ENCODE peak calls at places on chromosome 5, in nine cellular contexts. V, Q, I, X, N, F, W, T and A are unnamed samples.

GRCh38 chr5:77177576-77177975 is 32.9 kb upstream of the PDE8B start:
- DNase-seq in W (no peak), Q (no peak), F (no peak), N (no peak), T (peak), V (no peak), X (no peak), I (no peak), A (no peak)

GRCh38 chr5:132465095-132465707 is 25.4 kb downstream of the IRF1 start:
- DNase-seq in T (no peak), V (no peak), W (no peak), F (no peak), N (no peak), X (no peak), I (no peak), Q (no peak), A (no peak)

GRCh38 chr5:71887680-71888079 is 168.6 kb downstream of the CARTPT start:
- DNase-seq in F (no peak), X (peak), T (peak), N (peak), V (no peak), I (no peak), Q (no peak), W (peak), A (no peak)

GRCh38 chr5:98796197-98796972 is 22.9 kb downstream of the RGMB start:
- DNase-seq in N (peak), W (peak), V (no peak), X (peak), F (no peak), Q (no peak), I (peak), T (peak), A (no peak)

GRCh38 chr5:116137544-116138378 is 52.9 kb downstream of the COMMD10 start:
- DNase-seq in T (peak), Q (no peak), N (peak), I (no peak), X (peak), W (peak), F (peak), V (no peak), A (no peak)

GRCh38 chr5:9283021-9283420 is 262.9 kb downstream of the SEMA5A start:
- DNase-seq in X (peak), N (no peak), T (peak), W (no peak), V (no peak), Q (no peak), F (no peak), I (no peak), A (no peak)

GRCh38 chr5:181181650-181182565 is 23.1 kb downstream of the TRIM7 start:
- DNase-seq in W (peak), I (peak), T (peak), F (no peak), N (no peak), Q (peak), V (peak), X (peak), A (no peak)

GRCh38 chr5:27234916-27235315 is 196.5 kb upstream of the CDH9 start:
- DNase-seq in I (no peak), Q (no peak), W (no peak), F (no peak), T (no peak), X (no peak), N (no peak), V (no peak), A (no peak)

GRCh38 chr5:90201923-90202322 is 207.6 kb downstream of the CETN3 start:
- DNase-seq in F (no peak), V (no peak), T (peak), Q (no peak), X (peak), W (no peak), I (no peak), N (peak), A (no peak)

GRCh38 chr5:9196403-9197224 is 349.3 kb downstream of the SEMA5A start:
- DNase-seq in V (no peak), F (no peak), X (peak), W (no peak), T (peak), Q (no peak), N (no peak), I (no peak), A (no peak)

GRCh38 chr5:32707394-32707997 is 3.6 kb upstream of the NPR3 start:
- DNase-seq in I (no peak), F (no peak), V (no peak), X (peak), Q (no peak), N (no peak), T (peak), W (peak), A (no peak)

GRCh38 chr5:134247411-134247810 is 21.5 kb upstream of the PPP2CA start:
- DNase-seq in N (no peak), Q (no peak), F (no peak), T (peak), I (no peak), X (peak), V (no peak), W (peak), A (no peak)

GRCh38 chr5:15579193-15579990 is 79.4 kb downstream of the FBXL7 start:
- DNase-seq in Q (no peak), N (no peak), I (no peak), F (no peak), V (no peak), W (no peak), X (no peak), T (no peak), A (no peak)

GRCh38 chr5:19734706-19735240 is 253.2 kb downstream of the CDH18 start:
- DNase-seq in N (no peak), F (no peak), X (peak), I (no peak), Q (no peak), T (no peak), W (no peak), V (no peak), A (no peak)

GRCh38 chr5:26763151-26763550 is 275.2 kb downstream of the CDH9 start:
- DNase-seq in W (no peak), V (no peak), Q (no peak), F (no peak), N (no peak), T (no peak), X (no peak), I (no peak), A (no peak)

GRCh38 chr5:100424787-100425186 is 110.4 kb upstream of the FAM174A start:
- DNase-seq in F (no peak), V (no peak), W (no peak), Q (no peak), T (no peak), X (peak), I (no peak), N (no peak), A (no peak)

GRCh38 chr5:141850183-141850768 is 27.9 kb downstream of the PCDH1 start:
- DNase-seq in I (no peak), X (no peak), W (peak), Q (no peak), V (no peak), N (peak), F (no peak), T (peak), A (no peak)

GRCh38 chr5:99621772-99622681 is 693.2 kb upstream of the CHD1 start:
- DNase-seq in X (no peak), F (no peak), T (no peak), N (no peak), Q (no peak), V (no peak), W (no peak), I (no peak), A (no peak)

GRCh38 chr5:151357792-151358191 is 10.4 kb upstream of the SLC36A2 start:
- DNase-seq in F (no peak), W (no peak), I (no peak), X (peak), T (no peak), N (no peak), Q (no peak), V (no peak), A (no peak)

GRCh38 chr5:79990598-79991507 is at the start of gene MTX3:
- DNase-seq in W (peak), T (peak), Q (peak), I (peak), F (no peak), X (peak), N (peak), V (peak), A (peak)

GRCh38 chr5:17157916-17158529 is 59.4 kb upstream of the BASP1 start:
- DNase-seq in V (no peak), T (peak), N (no peak), X (peak), Q (no peak), W (no peak), F (no peak), I (no peak), A (no peak)

GRCh38 chr5:149853019-149853648 is 91.5 kb downstream of the PDE6A start:
- DNase-seq in X (no peak), Q (peak), F (no peak), V (no peak), W (peak), T (peak), I (peak), N (peak), A (peak)

GRCh38 chr5:180591249-180591887 is at the start of gene SCGB3A1:
- DNase-seq in Q (no peak), W (no peak), I (no peak), X (no peak), T (no peak), F (no peak), N (no peak), V (no peak), A (no peak)

GRCh38 chr5:5688194-5688924 is 265.9 kb downstream of the ICE1 start:
- DNase-seq in T (no peak), I (no peak), Q (peak), X (no peak), V (no peak), W (no peak), F (no peak), N (no peak), A (no peak)

GRCh38 chr5:9483251-9483650 is 62.6 kb downstream of the SEMA5A start:
- DNase-seq in Q (no peak), W (no peak), T (peak), I (no peak), F (no peak), X (peak), V (no peak), N (no peak), A (no peak)

GRCh38 chr5:180601591-180602480 is 10.5 kb upstream of the SCGB3A1 start:
- DNase-seq in T (no peak), N (no peak), F (no peak), V (no peak), W (no peak), Q (no peak), I (no peak), X (no peak), A (peak)

GRCh38 chr5:177501874-177502678 is 4.7 kb upstream of the PDLIM7 start:
- DNase-seq in I (no peak), V (no peak), W (no peak), T (no peak), N (no peak), X (no peak), F (no peak), Q (no peak), A (no peak)

GRCh38 chr5:9971301-9971700 is 278.4 kb downstream of the ATPSCKMT start:
- DNase-seq in F (no peak), Q (no peak), T (no peak), V (no peak), W (no peak), N (no peak), X (peak), I (no peak), A (no peak)